ENCODE peak calls at places on chromosomes 12 and 14, in eight cellular contexts. Q is MM.1S, Z is osteoblast, O is upper lobe of left lung, I is tibial artery, B is kidney, G is PC-9, C is breast epithelium. S is an unnamed sample. For H3K4me1, the result is how much of the 10 kb centered on the place peaks cover.

GRCh38 chr14:63713058-63713457 is 14.8 kb downstream of the SGPP1 start:
- DNase-seq in Q (no peak), Z (no peak), O (no peak), I (no peak), B (no peak), G (no peak), C (no peak), S (no peak)

GRCh38 chr14:54108481-54109471 is 152.2 kb upstream of the BMP4 start:
- DNase-seq in Q (no peak), Z (no peak), O (no peak), I (no peak), B (no peak), G (peak), C (no peak), S (peak)

GRCh38 chr14:76644875-76645518 is 116.3 kb upstream of the VASH1 start:
- DNase-seq in Q (no peak), Z (peak), O (peak), I (no peak), B (no peak), G (peak), C (no peak), S (peak)

GRCh38 chr12:12474931-12475485 is 87.7 kb downstream of the DUSP16 start:
- DNase-seq in Q (no peak), Z (no peak), O (no peak), I (no peak), B (no peak), G (no peak), C (no peak), S (no peak)

GRCh38 chr12:96141216-96141944 is 52.8 kb upstream of the ELK3 start:
- DNase-seq in Q (no peak), Z (peak), O (no peak), I (no peak), B (no peak), G (no peak), C (no peak), S (peak)

GRCh38 chr14:101078105-101078891 is 174.8 kb upstream of the RTL1 start:
- DNase-seq in Q (no peak), Z (peak), O (no peak), I (no peak), B (no peak), G (no peak), C (no peak), S (peak)

GRCh38 chr12:19198272-19198671 is 68.7 kb downstream of the PLEKHA5 start:
- DNase-seq in Q (no peak), Z (no peak), O (no peak), I (no peak), B (no peak), G (peak), C (no peak), S (peak)

GRCh38 chr14:24915958-24916595 is 133.9 kb downstream of the STXBP6 start:
- DNase-seq in Q (no peak), Z (no peak), O (no peak), I (no peak), B (no peak), G (no peak), C (no peak), S (no peak)

GRCh38 chr12:88925370-88925915 is 345.2 kb upstream of the KITLG start:
- DNase-seq in Q (no peak), Z (no peak), O (no peak), I (no peak), B (no peak), G (no peak), C (no peak), S (no peak)

GRCh38 chr14:103529383-103530365 is 678 bp downstream of the TRMT61A start:
- DNase-seq in Q (no peak), Z (peak), O (peak), I (peak), B (peak), G (no peak), C (no peak), S (no peak)

GRCh38 chr12:26369588-26369987 is 174.2 kb downstream of the SSPN start:
- DNase-seq in Q (no peak), Z (peak), O (no peak), I (no peak), B (no peak), G (peak), C (no peak), S (peak)

GRCh38 chr12:82835217-82835616 is 148.5 kb downstream of the TMTC2 start:
- DNase-seq in Q (no peak), Z (no peak), O (no peak), I (no peak), B (no peak), G (no peak), C (no peak), S (no peak)

GRCh38 chr12:50764116-50764860 is 387 bp downstream of the ATF1 start:
- DNase-seq in Q (peak), Z (peak), O (peak), I (peak), B (peak), G (no peak), C (peak), S (peak)

GRCh38 chr12:16606201-16606849 is 363 bp upstream of the LMO3 start:
- DNase-seq in Q (peak), Z (peak), O (no peak), I (peak), B (peak), G (peak), C (no peak), S (peak)

GRCh38 chr12:49962861-49963765 is 1.4 kb downstream of the AQP5 start:
- DNase-seq in Q (no peak), Z (peak), O (peak), I (peak), B (peak), G (peak), C (peak), S (no peak)

GRCh38 chr14:71355324-71356201 is 448.3 kb downstream of the PCNX1 start:
- DNase-seq in Q (no peak), Z (no peak), O (no peak), I (peak), B (no peak), G (no peak), C (peak), S (no peak)

GRCh38 chr12:48788852-48789775 is at the start of gene ADCY6:
- DNase-seq in Q (peak), Z (peak), O (peak), I (peak), B (peak), G (peak), C (peak), S (no peak)

GRCh38 chr12:6552140-6552551 is 3.7 kb downstream of the IFFO1 start:
- DNase-seq in Q (no peak), Z (peak), O (no peak), I (peak), B (no peak), G (no peak), C (no peak), S (peak)

GRCh38 chr12:52372216-52373154 is 5.2 kb upstream of the KRT85 start:
- DNase-seq in Q (peak), Z (peak), O (no peak), I (peak), B (peak), G (peak), C (peak), S (peak)

GRCh38 chr12:70005864-70006618 is 181.0 kb downstream of the MYRFL start:
- DNase-seq in Q (peak), Z (no peak), O (no peak), I (no peak), B (no peak), G (no peak), C (no peak), S (no peak)

GRCh38 chr14:55580401-55581010 is 499 bp downstream of the KTN1 start:
- DNase-seq in Q (peak), Z (peak), O (peak), I (peak), B (peak), G (peak), C (peak), S (peak)

GRCh38 chr12:26268841-26269553 is 73.6 kb downstream of the SSPN start:
- DNase-seq in Q (no peak), Z (no peak), O (no peak), I (no peak), B (no peak), G (no peak), C (no peak), S (no peak)

GRCh38 chr12:64293654-64294364 is 71.7 kb upstream of the KICS2 start:
- DNase-seq in Q (no peak), Z (no peak), O (no peak), I (no peak), B (no peak), G (no peak), C (no peak), S (no peak)

GRCh38 chr14:80271389-80271788 is 60.1 kb upstream of the DIO2 start:
- DNase-seq in Q (no peak), Z (no peak), O (no peak), I (no peak), B (no peak), G (no peak), C (no peak), S (no peak)

GRCh38 chr12:91406920-91407341 is 224.3 kb upstream of the DCN start:
- DNase-seq in Q (no peak), Z (no peak), O (no peak), I (no peak), B (no peak), G (peak), C (no peak), S (peak)

GRCh38 chr12:111330800-111331752 is 37.8 kb downstream of the PHETA1 start:
- DNase-seq in Q (peak), Z (peak), O (no peak), I (no peak), B (no peak), G (no peak), C (no peak), S (no peak)

GRCh38 chr14:99520571-99521081 is 39.4 kb downstream of the CCNK start:
- DNase-seq in Q (no peak), Z (peak), O (peak), I (peak), B (peak), G (no peak), C (no peak), S (no peak)

GRCh38 chr14:65832431-65833253 is 420.1 kb downstream of the FUT8 start:
- DNase-seq in Q (no peak), Z (no peak), O (no peak), I (no peak), B (no peak), G (no peak), C (no peak), S (no peak)

GRCh38 chr14:69043598-69044267 is 64.6 kb upstream of the ACTN1 start:
- DNase-seq in Q (no peak), Z (peak), O (no peak), I (peak), B (no peak), G (peak), C (peak), S (no peak)

GRCh38 chr12:32718926-32719325 is 36.8 kb downstream of the YARS2 start:
- DNase-seq in Q (no peak), Z (no peak), O (no peak), I (no peak), B (no peak), G (no peak), C (no peak), S (no peak)

GRCh38 chr12:16385779-16386646 is 38.6 kb downstream of the MGST1 start:
- DNase-seq in Q (no peak), Z (peak), O (no peak), I (no peak), B (no peak), G (no peak), C (peak), S (no peak)

GRCh38 chr14:92690171-92691011 is 58.0 kb downstream of the LGMN start:
- DNase-seq in Q (no peak), Z (peak), O (no peak), I (no peak), B (peak), G (peak), C (no peak), S (no peak)

GRCh38 chr12:69519871-69520270 is 49.7 kb downstream of the FRS2 start:
- DNase-seq in Q (no peak), Z (no peak), O (no peak), I (no peak), B (no peak), G (no peak), C (no peak), S (peak)

GRCh38 chr14:65134651-65135579 is 32.6 kb upstream of the MAX start:
- DNase-seq in Q (no peak), Z (no peak), O (no peak), I (no peak), B (no peak), G (no peak), C (no peak), S (no peak)

GRCh38 chr12:54439521-54440255 is 20.6 kb upstream of the ITGA5 start:
- DNase-seq in Q (peak), Z (peak), O (no peak), I (no peak), B (no peak), G (no peak), C (no peak), S (peak)

DNA sequence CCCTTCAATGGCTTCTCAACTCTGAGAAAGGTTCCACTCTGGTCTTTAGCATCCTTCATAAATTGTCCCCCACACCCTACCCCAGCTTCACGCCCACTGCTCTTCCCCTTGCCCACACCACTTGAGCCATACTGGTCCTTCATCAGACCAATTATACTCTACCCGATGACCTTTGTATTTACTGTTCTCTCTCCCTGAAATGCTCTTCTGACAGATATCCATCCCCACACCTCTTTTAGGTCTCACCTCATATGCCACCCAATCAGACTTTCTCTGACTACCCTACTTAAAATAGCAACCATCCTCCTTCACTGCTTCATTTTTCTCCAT is 135.7 kb downstream of the MED13L start:
- DNase-seq in Q (no peak), Z (no peak), O (no peak), I (no peak), B (no peak), G (no peak), C (no peak), S (no peak)
- H3K4me1 ChIP-seq in Q (under half), Z (half or more), O (under half), I (half or more), B (under half), G (under half), C (under half), S (half or more)

GRCh38 chr12:101826766-101827368 is 3.9 kb downstream of the GNPTAB start:
- DNase-seq in Q (no peak), Z (no peak), O (no peak), I (no peak), B (no peak), G (no peak), C (no peak), S (no peak)

GRCh38 chr12:101828463-101829196 is 2.1 kb downstream of the GNPTAB start:
- DNase-seq in Q (peak), Z (peak), O (no peak), I (no peak), B (no peak), G (no peak), C (no peak), S (no peak)

GRCh38 chr12:101832030-101832429 is 1.3 kb upstream of the GNPTAB start:
- DNase-seq in Q (no peak), Z (peak), O (no peak), I (no peak), B (no peak), G (no peak), C (no peak), S (no peak)

GRCh38 chr12:101829639-101830390 is 944 bp downstream of the GNPTAB start:
- DNase-seq in Q (peak), Z (peak), O (no peak), I (no peak), B (no peak), G (no peak), C (no peak), S (no peak)

DNA sequence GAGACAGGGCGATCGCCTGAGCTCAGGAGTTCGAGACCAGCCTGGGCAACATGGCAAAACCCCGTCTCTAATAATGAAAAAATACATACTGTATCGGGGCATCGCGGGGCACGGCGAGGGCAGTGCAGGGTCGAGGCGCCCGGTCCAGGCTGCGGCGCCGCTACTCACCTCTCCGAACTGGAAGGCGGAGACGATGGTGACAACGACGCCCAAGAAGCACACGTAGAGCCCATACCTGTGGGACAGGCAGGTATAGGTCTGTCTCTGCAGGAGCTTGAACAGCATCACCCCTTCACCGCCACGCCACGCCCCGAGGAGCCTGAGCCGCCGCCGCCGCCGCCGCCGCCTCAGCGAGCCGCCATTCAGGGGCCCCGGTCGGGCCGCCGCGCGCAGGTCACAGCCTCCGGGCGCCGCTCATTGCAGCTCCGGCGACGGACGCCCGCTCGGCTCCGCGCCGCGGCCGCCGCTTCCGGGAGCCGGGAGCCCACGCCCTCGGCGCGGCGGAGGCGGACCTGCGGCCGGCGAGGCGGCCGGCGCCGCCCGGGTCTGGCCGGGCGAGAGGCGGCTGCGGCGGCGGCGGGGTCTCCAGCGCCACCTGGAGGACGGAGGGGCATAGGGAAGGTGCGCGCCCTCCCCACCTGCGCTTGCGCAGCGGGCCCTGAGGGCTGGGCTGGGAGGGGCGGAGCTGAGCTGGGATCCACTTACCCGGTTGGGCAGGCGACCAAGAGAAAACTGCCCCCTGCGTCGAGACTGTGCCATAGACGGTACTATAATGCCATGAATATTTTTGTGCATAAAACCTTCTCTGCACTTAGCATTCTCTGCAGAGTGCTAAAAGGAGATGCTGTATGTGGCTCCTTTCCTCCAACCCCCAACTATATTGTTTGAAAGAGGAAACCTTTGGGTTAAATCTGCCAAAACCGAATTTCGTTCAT is at the start of gene GNPTAB:
- DNase-seq in Q (peak), Z (peak), O (peak), I (peak), B (peak), G (peak), C (peak), S (peak)
- H3K27ac ChIP-seq in Q (peak), Z (peak), O (peak), I (peak), B (peak), G (no peak), C (peak), S (no peak)

GRCh38 chr14:91374287-91374880 is 43.2 kb downstream of the CCDC88C start:
- DNase-seq in Q (no peak), Z (no peak), O (no peak), I (no peak), B (no peak), G (peak), C (no peak), S (no peak)

GRCh38 chr14:91371990-91372375 is 45.6 kb downstream of the CCDC88C start:
- DNase-seq in Q (no peak), Z (no peak), O (no peak), I (no peak), B (no peak), G (no peak), C (no peak), S (no peak)

GRCh38 chr14:91373591-91374245 is 43.9 kb downstream of the CCDC88C start:
- DNase-seq in Q (peak), Z (peak), O (no peak), I (no peak), B (no peak), G (peak), C (no peak), S (no peak)

GRCh38 chr14:91371011-91371989 is 46.3 kb downstream of the CCDC88C start:
- DNase-seq in Q (peak), Z (no peak), O (peak), I (no peak), B (no peak), G (no peak), C (no peak), S (no peak)

DNA sequence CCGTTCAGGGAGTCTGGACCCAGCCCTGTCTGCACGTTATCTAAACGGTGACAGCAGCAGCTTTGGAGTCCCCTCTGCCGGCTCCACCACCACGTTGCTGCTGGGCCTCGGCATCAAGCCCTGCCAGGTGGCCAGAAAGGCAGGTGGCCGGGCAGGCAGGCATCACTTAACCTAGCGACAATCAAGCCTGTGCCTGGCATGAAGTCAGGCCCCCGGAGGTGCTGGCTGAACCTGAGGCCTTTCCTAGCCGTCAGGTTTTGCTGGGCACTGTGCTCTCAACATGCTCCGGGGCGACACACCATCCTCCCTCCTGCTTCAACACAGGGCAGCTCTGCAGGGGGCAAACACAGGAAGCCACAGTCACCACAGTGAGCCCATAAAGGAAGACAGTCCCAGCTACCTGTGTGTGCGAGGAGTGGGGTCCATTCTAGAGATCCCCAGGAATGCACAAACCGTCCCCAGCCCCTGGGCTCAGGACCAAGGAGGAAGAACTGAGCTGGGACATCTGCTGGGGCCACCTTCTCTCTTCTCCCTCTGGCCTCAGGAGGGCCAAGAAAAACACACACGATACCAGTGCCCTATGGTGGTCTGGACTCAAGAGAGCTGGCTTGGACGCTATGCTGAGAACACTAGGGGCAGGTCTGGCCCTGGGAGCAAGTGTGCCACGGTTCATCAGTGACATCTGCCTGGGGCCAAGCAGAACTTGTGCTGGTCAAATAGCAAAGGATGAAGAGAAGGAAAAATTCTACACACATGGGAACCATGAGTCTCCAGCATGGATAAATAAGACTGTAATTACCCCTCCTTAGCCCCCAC is 44.7 kb downstream of the CCDC88C start:
- DNase-seq in Q (peak), Z (no peak), O (no peak), I (no peak), B (no peak), G (no peak), C (no peak), S (no peak)
- H3K4me1 ChIP-seq in Q (half or more), Z (under half), O (half or more), I (under half), B (under half), G (under half), C (under half), S (under half)

GRCh38 chr14:37036669-37037341 is 135.6 kb downstream of the SLC25A21 start:
- DNase-seq in Q (peak), Z (no peak), O (no peak), I (no peak), B (no peak), G (no peak), C (no peak), S (peak)
- H3K27ac ChIP-seq in Q (peak), Z (no peak), O (no peak), I (peak), B (no peak), G (peak), C (no peak), S (peak)

GRCh38 chr12:57166971-57167371 is 19.6 kb upstream of the LRP1-AS start:
- DNase-seq in Q (no peak), Z (peak), O (no peak), I (no peak), B (no peak), G (peak), C (no peak), S (peak)
- H3K4me1 ChIP-seq in Q (under half), Z (under half), O (under half), I (under half), B (under half), G (under half), C (under half), S (under half)

DNA sequence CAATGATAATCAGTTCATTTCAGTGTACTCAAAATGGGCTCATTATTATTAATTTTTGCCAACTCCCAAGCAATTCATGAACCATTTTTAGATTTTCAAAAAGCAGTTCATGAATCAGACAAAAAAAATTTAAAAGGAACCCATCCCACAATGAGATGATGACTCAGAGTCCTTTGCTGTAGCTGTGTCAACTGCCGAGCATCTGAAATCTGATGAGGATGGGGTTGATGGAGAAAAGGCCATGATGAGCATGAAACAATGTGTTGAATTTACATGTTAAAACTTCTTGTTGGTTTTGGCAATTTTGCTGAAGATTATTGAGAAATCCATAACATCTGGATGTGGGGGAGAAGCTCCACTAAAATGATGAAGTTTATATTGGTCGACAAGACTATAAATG is 378.0 kb downstream of the FOXG1 start:
- DNase-seq in Q (no peak), Z (peak), O (no peak), I (no peak), B (no peak), G (no peak), C (no peak), S (no peak)
- H3K27ac ChIP-seq in Q (no peak), Z (peak), O (no peak), I (no peak), B (no peak), G (no peak), C (no peak), S (no peak)

S was measured in SJSA1.